ENCODE peak calls at places on chromosomes 12 and 14, in four cellular contexts. J, A, M and K are unnamed samples. For H3K4me1, the result is how much of the 10 kb centered on the place peaks cover.

GRCh38 chr12:59651230-59651920 is 55.5 kb downstream of the SLC16A7 start:
- DNase-seq in J (no peak), M (no peak), A (no peak), K (no peak)

GRCh38 chr14:32372154-32372553 is 43.1 kb downstream of the AKAP6 start:
- DNase-seq in J (no peak), A (no peak), M (no peak), K (no peak)

GRCh38 chr14:104421401-104421821 is 158.2 kb upstream of the C14orf180 start:
- DNase-seq in J (no peak), A (no peak), M (no peak), K (no peak)

GRCh38 chr12:31780096-31780495 is 51.3 kb upstream of the AMN1 start:
- DNase-seq in M (no peak), J (no peak), A (no peak), K (no peak)

GRCh38 chr14:23154876-23155587 is 28.4 kb downstream of the SLC7A8 start:
- DNase-seq in A (no peak), J (no peak), M (no peak), K (peak)

GRCh38 chr12:21643758-21644157 is 13.9 kb downstream of the LDHB start:
- DNase-seq in M (no peak), A (no peak), J (no peak), K (no peak)

GRCh38 chr12:45349911-45350310 is 134.0 kb downstream of the ANO6 start:
- DNase-seq in M (no peak), J (no peak), A (no peak), K (no peak)

GRCh38 chr12:118541071-118541470 is 164.7 kb downstream of the SUDS3 start:
- DNase-seq in A (no peak), J (no peak), M (no peak), K (no peak)

GRCh38 chr14:92680781-92681650 is 67.4 kb downstream of the LGMN start:
- DNase-seq in J (peak), A (peak), M (peak), K (peak)

GRCh38 chr12:25883026-25883928 is 75.2 kb upstream of the RASSF8 start:
- DNase-seq in M (no peak), A (no peak), J (no peak), K (no peak)

GRCh38 chr12:34357791-34358190 is 335.5 kb downstream of the ALG10 start:
- DNase-seq in A (no peak), M (no peak), J (no peak), K (no peak)

GRCh38 chr12:34352098-34352497 is 329.8 kb downstream of the ALG10 start:
- DNase-seq in M (no peak), J (no peak), A (no peak), K (no peak)

GRCh38 chr12:34358198-34358597 is 335.9 kb downstream of the ALG10 start:
- DNase-seq in M (no peak), J (no peak), A (no peak), K (no peak)

GRCh38 chr12:34356233-34356987 is 334.1 kb downstream of the ALG10 start:
- DNase-seq in J (no peak), M (no peak), A (no peak), K (no peak)

GRCh38 chr12:34354239-34355200 is 332.2 kb downstream of the ALG10 start:
- DNase-seq in M (peak), J (no peak), A (no peak), K (no peak)
- H3K4me3 ChIP-seq in M (no peak), J (no peak), A (no peak), K (no peak)

GRCh38 chr12:108560321-108560721 is 652 bp downstream of the SART3 start:
- DNase-seq in A (no peak), M (no peak), J (no peak), K (peak)
- H3K4me1 ChIP-seq in A (under half), M (under half), J (under half), K (under half)

GRCh38 chr14:93974833-93975232 is 1.5 kb downstream of the ASB2 start:
- DNase-seq in M (no peak), A (no peak), J (no peak), K (no peak)

GRCh38 chr14:93974299-93974698 is 2.1 kb downstream of the ASB2 start:
- DNase-seq in M (no peak), J (no peak), A (no peak), K (no peak)

GRCh38 chr14:93972618-93973205 is 3.7 kb downstream of the ASB2 start:
- DNase-seq in J (no peak), A (no peak), M (no peak), K (no peak)

GRCh38 chr14:93971635-93972027 is 4.7 kb downstream of the ASB2 start:
- DNase-seq in J (no peak), A (no peak), M (no peak), K (no peak)

GRCh38 chr14:93973607-93974006 is 2.8 kb downstream of the ASB2 start:
- DNase-seq in M (no peak), J (no peak), A (no peak), K (no peak)
- H3K4me3 ChIP-seq in M (no peak), J (no peak), A (no peak), K (no peak)

GRCh38 chr12:1466481-1467260 is 127.7 kb downstream of the FBXL14 start:
- DNase-seq in M (no peak), J (no peak), A (no peak), K (no peak)

GRCh38 chr12:1471224-1471623 is 123.2 kb downstream of the FBXL14 start:
- DNase-seq in J (no peak), A (no peak), M (no peak), K (no peak)

GRCh38 chr12:1473418-1473817 is 121.0 kb downstream of the FBXL14 start:
- DNase-seq in A (no peak), M (no peak), J (no peak), K (no peak)

GRCh38 chr12:1469063-1469462 is 125.3 kb downstream of the FBXL14 start:
- DNase-seq in A (no peak), J (no peak), M (no peak), K (no peak)

GRCh38 chr12:1470051-1470450 is 124.3 kb downstream of the FBXL14 start:
- DNase-seq in M (no peak), J (no peak), A (no peak), K (peak)
- H3K4me1 ChIP-seq in M (under half), J (under half), A (under half), K (half or more)

DNA sequence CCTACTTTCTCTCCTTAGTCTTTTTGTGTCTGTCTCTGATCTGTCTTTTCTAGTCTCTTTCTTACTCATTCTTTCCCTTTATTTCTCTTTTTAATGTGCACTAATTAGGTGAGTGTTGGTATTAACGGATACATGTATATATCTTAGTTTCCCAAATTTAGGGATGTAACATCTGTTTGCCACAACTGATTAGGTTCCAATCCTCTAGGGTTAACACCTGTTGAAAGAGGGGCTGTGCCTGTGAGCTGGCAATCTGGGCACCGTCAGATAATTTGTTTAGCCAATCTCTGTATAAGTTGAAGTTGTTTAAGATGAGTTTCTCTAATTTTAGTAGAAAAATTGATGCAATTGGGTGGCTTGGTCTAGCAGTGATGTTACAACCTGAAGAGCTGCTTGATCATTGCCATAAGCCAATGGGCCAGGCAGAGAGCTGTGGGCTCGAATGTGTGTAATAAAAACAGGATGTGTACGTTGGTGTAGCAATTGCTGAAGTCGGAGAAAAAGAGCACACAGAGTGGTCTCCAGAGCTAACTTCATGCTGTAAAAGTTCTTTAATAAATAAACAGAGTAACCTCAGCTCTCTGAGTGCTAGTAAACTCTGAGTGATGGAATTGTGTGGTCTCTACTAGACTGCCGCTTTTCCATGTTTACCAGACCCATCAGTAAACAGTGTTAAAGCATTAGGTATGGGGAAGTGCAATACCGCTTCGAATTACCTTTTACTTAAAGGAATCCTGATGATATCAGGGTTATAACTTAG is 18.3 kb upstream of the LYZ start:
- DNase-seq in M (no peak), A (no peak), J (no peak), K (no peak)
- H3K4me3 ChIP-seq in M (no peak), A (no peak), J (no peak), K (no peak)

DNA sequence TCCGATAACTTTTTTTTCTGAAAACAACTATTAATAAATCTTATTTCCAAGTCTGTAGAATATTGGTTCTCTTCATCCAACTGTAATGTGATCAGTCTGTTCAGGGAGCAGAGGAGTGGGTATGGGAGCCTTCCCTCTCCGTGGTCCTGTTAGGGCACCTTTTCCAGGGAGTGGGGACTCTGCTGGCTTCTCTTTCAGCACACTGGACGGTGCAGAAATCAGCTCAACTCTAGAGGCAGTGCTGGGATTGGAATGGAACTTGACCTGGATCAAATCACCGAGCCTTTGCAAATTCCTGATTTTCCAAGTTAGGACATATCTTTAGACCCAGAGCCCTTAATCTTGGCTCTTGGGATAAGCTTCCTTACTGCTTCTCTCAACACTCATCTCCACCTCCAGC is 630.4 kb downstream of the DIO2 start:
- DNase-seq in A (no peak), J (no peak), M (no peak), K (no peak)
- H3K4me1 ChIP-seq in A (under half), J (under half), M (under half), K (under half)

GRCh38 chr12:117171499-117172162 is 18.6 kb downstream of the FBXO21 start:
- DNase-seq in A (no peak), M (no peak), J (no peak), K (no peak)
- H3K4me3 ChIP-seq in A (no peak), M (no peak), J (no peak), K (no peak)

DNA sequence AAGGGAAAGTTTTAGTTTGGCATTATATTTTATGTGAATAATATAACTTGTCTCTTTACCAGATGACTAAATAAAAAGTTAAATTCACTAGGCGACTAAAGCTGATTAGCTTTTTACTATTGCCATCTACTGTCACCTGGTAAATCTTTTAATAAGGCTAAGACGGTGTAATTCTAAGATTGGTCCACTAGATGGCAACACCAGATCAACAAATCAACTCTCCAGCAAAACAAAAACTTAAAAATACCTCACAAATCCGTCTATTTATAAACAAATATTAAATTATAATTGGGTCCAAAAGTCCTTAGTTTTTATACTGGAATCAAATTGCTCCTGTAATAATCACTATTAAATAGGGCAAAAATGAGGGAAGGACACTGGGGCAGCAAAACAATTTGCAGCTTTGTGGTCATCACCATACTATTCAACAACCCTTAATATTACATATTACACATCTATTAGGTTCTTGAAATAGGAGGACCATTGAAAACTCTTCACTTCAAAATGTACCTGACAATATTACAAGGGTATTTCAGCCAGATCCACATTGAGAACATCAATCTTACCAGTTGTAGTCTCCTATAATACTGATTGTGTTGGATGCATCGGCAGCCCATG is 47.9 kb downstream of the GALC start:
- DNase-seq in A (peak), J (peak), M (no peak), K (peak)
- H3K4me1 ChIP-seq in A (under half), J (under half), M (under half), K (under half)

GRCh38 chr12:39627914-39628313 is 8.3 kb upstream of the ABCD2 start:
- DNase-seq in J (no peak), A (no peak), M (no peak), K (no peak)

GRCh38 chr12:39623919-39624318 is 4.3 kb upstream of the ABCD2 start:
- DNase-seq in J (no peak), M (no peak), A (no peak), K (no peak)

GRCh38 chr12:39628836-39629235 is 9.2 kb upstream of the ABCD2 start:
- DNase-seq in A (no peak), M (no peak), J (no peak), K (no peak)

GRCh38 chr12:39622306-39622705 is 2.7 kb upstream of the ABCD2 start:
- DNase-seq in A (no peak), J (no peak), M (no peak), K (no peak)

DNA sequence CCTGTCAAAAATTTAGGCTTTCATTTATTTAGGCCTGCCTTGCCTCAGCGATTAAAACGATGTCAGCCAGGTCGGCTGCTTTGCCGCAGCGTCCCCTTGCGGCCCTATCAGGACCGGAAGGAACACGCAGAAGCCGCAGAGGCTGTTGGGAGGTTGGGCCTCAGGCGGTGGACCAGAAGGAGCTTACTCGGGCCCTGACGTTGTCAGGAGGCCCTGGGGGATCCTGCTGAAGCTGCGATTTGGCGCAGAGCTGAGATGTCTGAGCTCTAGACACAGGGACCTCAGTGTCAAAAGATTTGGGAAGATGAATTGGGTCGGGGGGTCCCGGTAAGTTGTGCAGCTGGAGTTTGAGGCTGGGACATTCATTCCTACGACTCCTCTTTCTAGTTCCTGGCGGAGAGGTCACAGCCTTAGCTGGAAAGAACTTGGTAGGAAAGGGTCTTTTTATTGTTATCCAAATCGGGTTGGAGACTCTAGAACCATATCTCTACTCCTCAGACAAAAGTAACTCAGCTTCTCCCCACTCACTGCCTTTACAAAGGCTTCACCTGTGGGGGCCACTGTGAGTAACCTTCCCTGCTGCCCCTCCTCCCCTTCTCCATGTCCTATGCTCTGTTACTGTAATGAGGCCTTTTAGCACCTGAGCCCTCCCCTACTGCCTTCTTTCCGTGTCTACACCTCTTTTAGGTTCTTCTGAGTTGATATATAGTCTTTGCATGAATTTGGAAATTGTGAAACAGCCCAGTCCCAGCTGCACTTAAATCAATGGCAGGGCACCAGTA is 6.6 kb upstream of the ABCD2 start:
- DNase-seq in A (no peak), J (no peak), M (no peak), K (no peak)
- H3K4me3 ChIP-seq in A (no peak), J (no peak), M (no peak), K (no peak)

GRCh38 chr12:99767809-99768208 is 120.3 kb downstream of the GARIN6 start:
- DNase-seq in J (peak), A (no peak), M (no peak), K (peak)

GRCh38 chr12:99768758-99769157 is 121.2 kb downstream of the GARIN6 start:
- DNase-seq in J (no peak), M (no peak), A (no peak), K (no peak)

GRCh38 chr12:99769581-99769980 is 122.0 kb downstream of the GARIN6 start:
- DNase-seq in A (peak), M (no peak), J (no peak), K (no peak)

GRCh38 chr12:99765469-99766114 is 118.0 kb downstream of the GARIN6 start:
- DNase-seq in J (no peak), A (no peak), M (no peak), K (no peak)

GRCh38 chr12:99766408-99766807 is 118.9 kb downstream of the GARIN6 start:
- DNase-seq in J (no peak), A (no peak), M (no peak), K (no peak)
- H3K4me1 ChIP-seq in J (under half), A (under half), M (under half), K (under half)